ENCODE peak calls at places on chromosomes 2 and 18, in four cellular contexts. One of them, this sample, is unnamed.

GRCh38 chr2:68993660-68994059 is 19.2 kb downstream of the GKN1 start:
- DNase-seq in psoas muscle: no peak
- DNase-seq in RCC 7860: no peak
- DNase-seq in GM23338: no peak
- DNase-seq in this sample: no peak

GRCh38 chr2:150485114-150485870 is 2.2 kb downstream of the RND3 start:
- DNase-seq in psoas muscle: peak
- DNase-seq in RCC 7860: peak
- DNase-seq in GM23338: peak
- DNase-seq in this sample: peak

GRCh38 chr2:145228506-145228905 is 708.6 kb upstream of the ZEB2 start:
- DNase-seq in psoas muscle: no peak
- DNase-seq in RCC 7860: no peak
- DNase-seq in GM23338: no peak
- DNase-seq in this sample: peak

GRCh38 chr2:107018366-107018765 is 132.4 kb upstream of the ST6GAL2 start:
- DNase-seq in psoas muscle: no peak
- DNase-seq in RCC 7860: no peak
- DNase-seq in GM23338: no peak
- DNase-seq in this sample: peak

GRCh38 chr2:8625399-8626283 is 56.2 kb upstream of the ID2 start:
- DNase-seq in psoas muscle: no peak
- DNase-seq in RCC 7860: no peak
- DNase-seq in GM23338: no peak
- DNase-seq in this sample: no peak

GRCh38 chr2:128753321-128753720 is 434.7 kb upstream of the HS6ST1 start:
- DNase-seq in psoas muscle: no peak
- DNase-seq in RCC 7860: no peak
- DNase-seq in GM23338: no peak
- DNase-seq in this sample: no peak

GRCh38 chr2:118046628-118047210 is 32.8 kb upstream of the CCDC93 start:
- DNase-seq in psoas muscle: no peak
- DNase-seq in RCC 7860: peak
- DNase-seq in GM23338: peak
- DNase-seq in this sample: no peak

GRCh38 chr18:56748698-56749268 is 97.6 kb downstream of the WDR7 start:
- DNase-seq in psoas muscle: no peak
- DNase-seq in RCC 7860: peak
- DNase-seq in GM23338: peak
- DNase-seq in this sample: no peak

GRCh38 chr2:61434314-61434713 is 36.6 kb downstream of the USP34 start:
- DNase-seq in psoas muscle: peak
- DNase-seq in RCC 7860: no peak
- DNase-seq in GM23338: no peak
- DNase-seq in this sample: no peak

GRCh38 chr2:231922945-231923344 is 3.3 kb downstream of the NPPC start:
- DNase-seq in psoas muscle: no peak
- DNase-seq in RCC 7860: no peak
- DNase-seq in GM23338: no peak
- DNase-seq in this sample: no peak

GRCh38 chr2:74502720-74503505 is 3.5 kb upstream of the LBX2 start:
- DNase-seq in psoas muscle: peak
- DNase-seq in RCC 7860: peak
- DNase-seq in GM23338: peak
- DNase-seq in this sample: peak

GRCh38 chr2:198953328-198953727 is 504.4 kb downstream of the SATB2 start:
- DNase-seq in psoas muscle: no peak
- DNase-seq in RCC 7860: no peak
- DNase-seq in GM23338: no peak
- DNase-seq in this sample: no peak

GRCh38 chr2:174827371-174828369 is 63.4 kb upstream of the CHRNA1 start:
- DNase-seq in psoas muscle: no peak
- DNase-seq in RCC 7860: no peak
- DNase-seq in GM23338: peak
- DNase-seq in this sample: no peak

GRCh38 chr2:69642709-69643601 is 584 bp downstream of the AAK1 start:
- DNase-seq in psoas muscle: peak
- DNase-seq in RCC 7860: peak
- DNase-seq in GM23338: peak
- DNase-seq in this sample: peak

GRCh38 chr2:131580187-131580586 is 52.5 kb downstream of the CCDC74A start:
- DNase-seq in psoas muscle: no peak
- DNase-seq in RCC 7860: no peak
- DNase-seq in GM23338: no peak
- DNase-seq in this sample: no peak

GRCh38 chr18:35713545-35713944 is 132.0 kb downstream of the GALNT1 start:
- DNase-seq in psoas muscle: no peak
- DNase-seq in RCC 7860: no peak
- DNase-seq in GM23338: no peak
- DNase-seq in this sample: no peak

GRCh38 chr2:196660264-196660663 is 20.7 kb downstream of the CCDC150 start:
- DNase-seq in psoas muscle: no peak
- DNase-seq in RCC 7860: no peak
- DNase-seq in GM23338: no peak
- DNase-seq in this sample: no peak

GRCh38 chr2:27915191-27915590 is 24.7 kb downstream of the BABAM2 start:
- DNase-seq in psoas muscle: no peak
- DNase-seq in RCC 7860: no peak
- DNase-seq in GM23338: no peak
- DNase-seq in this sample: no peak

GRCh38 chr2:100875516-100876230 is 55.7 kb downstream of the NPAS2 start:
- DNase-seq in psoas muscle: no peak
- DNase-seq in RCC 7860: no peak
- DNase-seq in GM23338: no peak
- DNase-seq in this sample: no peak

GRCh38 chr2:61423714-61424113 is 47.2 kb downstream of the USP34 start:
- DNase-seq in psoas muscle: no peak
- DNase-seq in RCC 7860: no peak
- DNase-seq in GM23338: no peak
- DNase-seq in this sample: no peak

GRCh38 chr18:13246121-13246520 is 27.6 kb downstream of the LDLRAD4 start:
- DNase-seq in psoas muscle: no peak
- DNase-seq in RCC 7860: no peak
- DNase-seq in GM23338: no peak
- DNase-seq in this sample: no peak